ENCODE peak calls at places on chromosome 15, in seven cellular contexts. G is transverse colon, E is heart left ventricle, U is uterus, X is HepG2, L is lower leg skin, M is right lobe of liver. Z is an unnamed sample.

GRCh38 chr15:25947336-25948080 is 84.4 kb upstream of the ATP10A start:
- DNase-seq in E (no peak), L (no peak), U (no peak), X (no peak), M (no peak), G (no peak), Z (no peak)

GRCh38 chr15:74631935-74632560 is 16.4 kb downstream of the CLK3 start:
- DNase-seq in L (no peak), X (peak; percentile 46), E (peak; percentile 68), U (peak; percentile 59), M (peak; percentile 73), G (peak; percentile 66), Z (peak; percentile 48)

GRCh38 chr15:25793354-25794050 is 69.6 kb downstream of the ATP10A start:
- DNase-seq in M (no peak), L (no peak), X (no peak), G (no peak), U (no peak), E (no peak), Z (no peak)

GRCh38 chr15:86650084-86650483 is 570.4 kb downstream of the AGBL1 start:
- DNase-seq in G (no peak), U (no peak), X (no peak), L (no peak), M (no peak), E (no peak), Z (peak; percentile 2)

GRCh38 chr15:84863480-84864428 is 20.7 kb upstream of the SLC28A1 start:
- DNase-seq in E (no peak), G (no peak), X (peak; percentile 14), M (no peak), U (no peak), L (no peak), Z (no peak)

GRCh38 chr15:84079885-84080777 is 155.4 kb upstream of the GOLGA6L4 start:
- DNase-seq in G (peak; percentile 9), M (peak; percentile 56), E (peak; percentile 28), U (no peak), L (no peak), X (no peak), Z (no peak)

GRCh38 chr15:67937153-67937761 is 97.4 kb upstream of the RNU6-1 start:
- DNase-seq in L (no peak), U (no peak), G (no peak), M (no peak), X (no peak), E (no peak), Z (no peak)

GRCh38 chr15:50116477-50116876 is 2.6 kb downstream of the ATP8B4 start:
- DNase-seq in L (no peak), E (no peak), X (peak; percentile 78), M (no peak), U (no peak), G (no peak), Z (peak; percentile 5)

GRCh38 chr15:67177750-67178149 is 76.7 kb downstream of the AAGAB start:
- DNase-seq in X (no peak), E (no peak), M (no peak), G (no peak), L (no peak), U (no peak), Z (no peak)

GRCh38 chr15:80367094-80367493 is 37.1 kb upstream of the ARNT2 start:
- DNase-seq in M (no peak), U (no peak), X (peak; percentile 3), E (no peak), G (no peak), L (no peak), Z (no peak)

GRCh38 chr15:35603298-35603697 is 57.3 kb upstream of the DPH6 start:
- DNase-seq in U (no peak), G (no peak), X (no peak), L (no peak), M (no peak), E (no peak), Z (no peak)

GRCh38 chr15:25438601-25439455 is at the start of gene UBE3A:
- DNase-seq in L (peak; percentile 81), M (peak; percentile 93), U (peak; percentile 90), G (peak; percentile 93), E (peak; percentile 94), X (peak; percentile 78), Z (peak; percentile 73)

GRCh38 chr15:101269479-101270223 is 7.6 kb downstream of the SELENOS start:
- DNase-seq in U (no peak), L (no peak), G (no peak), X (no peak), E (peak; percentile 62), M (no peak), Z (no peak)

GRCh38 chr15:53747501-53748068 is 11.9 kb downstream of the WDR72 start:
- DNase-seq in E (no peak), G (no peak), X (peak; percentile 12), M (no peak), U (no peak), L (no peak), Z (no peak)

GRCh38 chr15:74417230-74417629 is 16.5 kb downstream of the SEMA7A start:
- DNase-seq in X (no peak), L (no peak), U (no peak), M (no peak), G (no peak), E (peak; percentile 49), Z (no peak)

GRCh38 chr15:89500397-89501270 is 4.3 kb upstream of the RHCG start:
- DNase-seq in U (no peak), G (no peak), E (no peak), X (no peak), M (peak; percentile 27), L (no peak), Z (no peak)

GRCh38 chr15:90660195-90660995 is 56.8 kb upstream of the BLM start:
- DNase-seq in M (peak; percentile 65), E (peak; percentile 83), X (no peak), L (peak; percentile 89), U (peak; percentile 73), G (peak; percentile 54), Z (peak; percentile 89)
- TF ChIP-seq POLR2A in M (peak; percentile 49), E (peak; percentile 30), X (no peak), L (no peak), U (no peak), G (peak; percentile 24), Z (no peak)

GRCh38 chr15:42575188-42576039 is at the start of gene STARD9:
- DNase-seq in X (peak; percentile 96), L (peak; percentile 97), M (peak; percentile 99), E (peak; percentile 99), G (peak; percentile 98), U (peak; percentile 99), Z (peak; percentile 92)
- TF ChIP-seq POLR2A in X (peak; percentile 76), L (no peak), M (peak; percentile 39), E (peak; percentile 80), G (peak; percentile 41), U (peak; percentile 66), Z (peak; percentile 64)

GRCh38 chr15:43795197-43795596 is 3.1 kb downstream of the SERF2 start:
- DNase-seq in X (no peak), U (no peak), M (no peak), L (no peak), G (no peak), E (no peak), Z (no peak)
- TF ChIP-seq POLR2A in X (no peak), U (no peak), M (no peak), L (no peak), G (no peak), E (no peak), Z (no peak)

GRCh38 chr15:99248000-99248727 is 1.2 kb downstream of the TTC23 start:
- DNase-seq in L (no peak), M (no peak), G (no peak), E (no peak), U (no peak), X (no peak), Z (no peak)

GRCh38 chr15:99251436-99251821 is at the start of gene LRRC28:
- DNase-seq in G (no peak), L (no peak), U (no peak), X (peak; percentile 20), E (no peak), M (no peak), Z (peak; percentile 53)

GRCh38 chr15:99250001-99250400 is 620 bp upstream of the TTC23 start:
- DNase-seq in E (no peak), L (no peak), M (no peak), U (no peak), G (no peak), X (no peak), Z (no peak)

GRCh38 chr15:99250494-99251435 is 516 bp upstream of the LRRC28 start:
- DNase-seq in M (peak; percentile 99), X (peak; percentile 97), U (peak; percentile 99), G (peak; percentile 99), E (peak; percentile 99), L (peak; percentile 98), Z (peak; percentile 55)

DNA sequence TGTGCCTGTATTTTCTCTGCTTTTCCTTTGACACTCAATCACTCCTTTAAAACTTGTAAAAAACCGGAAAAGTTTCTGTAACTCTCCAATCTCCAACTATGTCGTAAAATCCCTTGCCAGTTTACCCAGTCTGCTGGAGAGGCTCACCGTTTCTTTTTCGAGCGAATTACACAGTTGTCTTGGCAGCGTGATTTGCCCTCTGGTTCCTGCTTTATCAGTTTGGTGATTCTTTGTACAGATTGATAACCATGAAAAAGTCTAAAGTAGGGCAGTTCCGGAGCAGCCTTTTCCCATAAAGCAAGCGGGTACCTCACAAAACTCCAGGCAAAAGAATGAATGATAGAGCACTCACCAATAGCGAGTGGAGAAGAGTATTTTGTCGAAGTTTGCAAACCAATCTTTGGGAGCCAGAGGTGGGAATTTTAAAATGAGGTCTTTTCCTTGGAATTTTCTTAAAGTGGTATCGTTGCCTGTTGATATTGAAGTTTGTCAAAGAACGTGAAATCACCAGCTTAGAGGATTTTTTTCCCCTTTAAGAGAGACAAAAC is at the start of gene TTC23:
- DNase-seq in L (peak; percentile 47), M (no peak), X (peak; percentile 65), E (no peak), U (no peak), G (peak; percentile 21), Z (peak; percentile 38)
- TF ChIP-seq POLR2A in L (no peak), M (peak; percentile 62), X (no peak), E (peak; percentile 28), U (peak; percentile 86), G (no peak), Z (peak; percentile 41)

Z was measured in H54.